ENCODE peak calls at places on chromosomes 6 and 20, in six cellular contexts. D is heart right ventricle, R is brain microvascular endothelial cell, U is K562, O is IMR-90, K is body of pancreas. I is an unnamed sample.

GRCh38 chr6:25484900-25485299 is 167.1 kb upstream of the SCGN start:
- DNase-seq in R (no peak), D (no peak), O (no peak), K (no peak), U (no peak), I (no peak)

GRCh38 chr6:42300701-42301100 is 83.0 kb upstream of the MRPS10 start:
- DNase-seq in O (no peak), D (no peak), R (no peak), U (no peak), K (no peak), I (no peak)

GRCh38 chr20:47785321-47785899 is at the start of gene SULF2:
- DNase-seq in O (no peak), K (peak), D (peak), R (no peak), U (no peak), I (no peak)

GRCh38 chr20:29410805-29411457 is 1846.5 kb upstream of the DEFB115 start:
- DNase-seq in K (no peak), D (no peak), O (no peak), U (no peak), R (no peak), I (no peak)

GRCh38 chr20:20439602-20440001 is 71.7 kb downstream of the INSM1 start:
- DNase-seq in K (no peak), O (no peak), U (no peak), R (no peak), D (no peak), I (no peak)

GRCh38 chr20:50628326-50628725 is 63.0 kb downstream of the RIPOR3 start:
- DNase-seq in O (no peak), R (no peak), K (peak), D (no peak), U (no peak), I (no peak)

GRCh38 chr20:48238326-48238725 is 453.0 kb upstream of the SULF2 start:
- DNase-seq in K (no peak), O (peak), R (peak), U (no peak), D (no peak), I (no peak)

GRCh38 chr6:169807699-169808607 is 56.5 kb downstream of the ERMARD start:
- DNase-seq in U (no peak), O (no peak), D (no peak), K (no peak), R (no peak), I (no peak)

GRCh38 chr6:129635396-129636164 is 74.4 kb downstream of the ARHGAP18 start:
- DNase-seq in K (no peak), D (no peak), O (peak), U (no peak), R (no peak), I (no peak)

GRCh38 chr6:46042355-46042999 is 26.8 kb upstream of the CLIC5 start:
- DNase-seq in U (peak), R (peak), D (no peak), O (peak), K (peak), I (peak)

GRCh38 chr6:116034327-116034726 is 26.4 kb downstream of the FRK start:
- DNase-seq in R (peak), U (no peak), D (no peak), K (no peak), O (peak), I (no peak)

GRCh38 chr6:11722805-11723631 is 55.6 kb downstream of the ADTRP start:
- DNase-seq in U (no peak), K (no peak), D (no peak), O (no peak), R (no peak), I (no peak)

GRCh38 chr6:11718031-11718430 is 60.6 kb downstream of the ADTRP start:
- DNase-seq in R (no peak), D (no peak), K (no peak), U (no peak), O (no peak), I (no peak)

GRCh38 chr6:11718461-11718860 is 60.1 kb downstream of the ADTRP start:
- DNase-seq in K (no peak), R (no peak), U (no peak), D (no peak), O (peak), I (no peak)

GRCh38 chr6:11727356-11727755 is 51.2 kb downstream of the ADTRP start:
- DNase-seq in O (peak), U (no peak), K (no peak), R (no peak), D (no peak), I (no peak)

DNA sequence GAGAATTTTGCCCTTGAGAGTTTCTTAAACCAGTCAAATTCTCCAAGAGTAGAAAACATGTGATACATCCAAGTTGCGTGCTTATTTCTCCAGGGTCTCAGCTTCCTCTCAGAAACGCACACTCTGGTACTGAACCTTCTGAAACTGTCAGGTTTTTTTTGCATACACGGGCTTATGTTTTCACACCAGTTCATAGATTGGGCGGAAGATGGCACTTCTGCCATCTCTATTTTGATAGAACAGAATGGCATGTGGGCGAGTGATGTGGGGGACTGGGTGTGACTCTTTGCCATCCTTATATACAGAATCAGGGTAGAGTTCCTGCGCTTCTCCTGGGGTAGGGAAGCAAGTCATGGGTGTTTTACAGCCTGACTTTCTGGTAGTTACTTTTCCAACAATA is 56.4 kb downstream of the ADTRP start:
- DNase-seq in R (no peak), D (no peak), U (no peak), K (no peak), O (no peak), I (no peak)
- H3K4me3 ChIP-seq in R (no peak), D (no peak), U (no peak), K (no peak), O (no peak), I (no peak)

DNA sequence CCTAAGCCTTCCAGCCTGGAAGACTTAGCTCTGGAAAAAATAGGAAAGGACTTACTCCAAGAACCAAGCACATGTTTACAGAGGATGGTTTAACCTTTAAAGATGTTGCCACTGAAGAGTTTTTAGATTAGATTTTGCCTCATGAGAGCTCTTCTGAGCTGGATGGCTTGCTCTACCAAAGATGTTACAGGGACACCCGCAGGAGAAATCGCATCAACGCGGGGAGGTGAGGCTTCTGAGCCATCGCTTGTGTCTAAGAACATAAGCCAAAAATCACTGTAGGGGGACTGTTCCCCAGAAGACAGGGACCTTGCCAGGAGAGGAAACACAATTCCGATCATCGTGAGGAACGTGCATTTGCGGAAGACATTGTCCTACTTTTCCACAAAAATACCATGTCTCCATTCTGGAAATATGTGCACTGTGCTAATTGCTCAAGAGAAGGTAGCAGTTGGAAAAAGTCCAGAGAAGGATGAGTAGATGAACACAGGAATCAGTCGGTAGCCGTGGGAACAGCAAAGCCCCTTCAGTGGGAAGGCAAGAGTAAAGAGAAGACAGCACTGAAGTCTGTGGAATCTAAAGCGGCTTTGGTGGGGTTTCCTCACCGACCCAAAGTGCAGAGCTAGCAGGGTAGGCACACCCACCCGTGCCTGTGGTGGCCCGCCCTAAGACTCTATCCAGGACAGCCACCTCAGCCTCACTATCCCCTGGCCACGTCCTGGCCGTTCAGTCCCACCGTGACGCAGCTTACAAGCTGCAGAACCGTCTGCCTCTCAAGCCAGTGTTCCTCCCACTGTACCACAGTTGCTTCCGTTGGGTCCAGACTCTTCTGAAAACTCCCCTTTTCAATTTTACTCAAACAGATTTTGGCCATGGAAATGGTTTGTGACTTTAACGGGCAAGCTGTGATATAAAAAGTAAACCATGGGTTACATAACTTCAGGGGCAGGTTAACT is 334.8 kb downstream of the NRN1 start:
- DNase-seq in R (no peak), U (no peak), D (no peak), O (no peak), K (no peak), I (no peak)
- H3K4me3 ChIP-seq in R (no peak), U (no peak), D (no peak), O (no peak), K (no peak), I (no peak)

DNA sequence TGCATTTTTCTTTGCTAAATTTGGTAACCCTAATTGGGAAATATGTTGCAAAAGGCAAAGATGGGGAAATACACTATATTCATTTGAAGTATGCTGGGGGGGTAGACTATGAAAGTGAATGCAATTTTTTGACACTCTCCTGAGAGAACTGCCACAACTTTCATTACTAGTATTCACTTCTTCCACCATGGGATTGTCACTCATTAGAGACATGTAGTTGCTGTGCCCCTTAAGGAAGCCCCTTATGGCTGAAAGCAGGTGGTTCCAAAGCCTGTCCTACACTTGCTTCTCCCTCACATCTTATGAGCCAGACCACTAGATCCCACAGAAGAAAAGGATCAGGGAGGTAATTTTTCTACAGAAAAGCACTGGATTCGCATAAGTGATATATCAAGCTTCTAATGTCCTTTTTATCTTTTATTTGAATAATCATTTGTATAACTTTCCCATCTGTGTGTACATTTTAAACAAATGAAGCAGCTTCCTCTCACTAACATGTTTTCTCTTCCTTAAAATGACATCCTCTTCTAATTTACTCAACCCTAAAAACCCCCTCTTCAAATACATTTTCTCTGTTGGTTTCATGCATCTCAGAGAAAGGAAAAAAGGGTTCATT is 83.8 kb downstream of the GCLC start:
- DNase-seq in K (no peak), U (no peak), D (no peak), R (no peak), O (no peak), I (no peak)
- H3K4me3 ChIP-seq in K (no peak), U (no peak), D (no peak), R (no peak), O (no peak), I (no peak)

DNA sequence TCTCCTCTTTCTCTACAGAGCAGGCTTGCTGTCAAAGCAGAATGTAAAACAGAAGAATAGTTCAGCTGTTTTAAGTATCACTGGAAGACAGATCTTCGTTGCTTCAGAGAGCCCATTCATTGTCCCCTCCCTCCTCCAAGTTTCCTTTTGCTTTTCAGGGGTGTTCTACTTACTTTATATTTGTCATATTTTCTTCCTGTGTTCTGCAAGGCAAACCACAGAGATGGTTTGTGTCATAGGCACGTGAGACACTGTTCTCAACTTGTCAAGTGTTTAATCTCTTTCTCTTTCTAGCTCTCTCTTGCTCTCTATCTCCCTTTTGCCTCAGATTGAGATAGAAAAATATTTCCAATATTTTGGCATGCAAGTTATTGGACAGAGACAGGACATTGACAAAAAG is 228.9 kb upstream of the DEFB112 start:
- DNase-seq in D (no peak), R (no peak), U (no peak), K (no peak), O (no peak), I (no peak)
- H3K4me3 ChIP-seq in D (no peak), R (no peak), U (no peak), K (no peak), O (no peak), I (no peak)

GRCh38 chr20:37189617-37190016 is 10.3 kb upstream of the MROH8 start:
- DNase-seq in R (no peak), K (no peak), O (no peak), D (no peak), U (no peak), I (no peak)
- H3K4me3 ChIP-seq in R (no peak), K (no peak), O (no peak), D (no peak), U (no peak), I (no peak)

GRCh38 chr6:147522597-147522996 is 14.1 kb downstream of the SAMD5 start:
- DNase-seq in U (no peak), O (no peak), R (no peak), D (no peak), K (no peak), I (no peak)
- H3K4me3 ChIP-seq in U (no peak), O (no peak), R (no peak), D (no peak), K (no peak), I (no peak)

GRCh38 chr20:2297352-2297717 is 1.5 kb downstream of the TGM3 start:
- DNase-seq in K (peak), O (no peak), U (no peak), R (no peak), D (no peak), I (no peak)
- H3K4me3 ChIP-seq in K (no peak), O (no peak), U (no peak), R (no peak), D (no peak), I (no peak)

DNA sequence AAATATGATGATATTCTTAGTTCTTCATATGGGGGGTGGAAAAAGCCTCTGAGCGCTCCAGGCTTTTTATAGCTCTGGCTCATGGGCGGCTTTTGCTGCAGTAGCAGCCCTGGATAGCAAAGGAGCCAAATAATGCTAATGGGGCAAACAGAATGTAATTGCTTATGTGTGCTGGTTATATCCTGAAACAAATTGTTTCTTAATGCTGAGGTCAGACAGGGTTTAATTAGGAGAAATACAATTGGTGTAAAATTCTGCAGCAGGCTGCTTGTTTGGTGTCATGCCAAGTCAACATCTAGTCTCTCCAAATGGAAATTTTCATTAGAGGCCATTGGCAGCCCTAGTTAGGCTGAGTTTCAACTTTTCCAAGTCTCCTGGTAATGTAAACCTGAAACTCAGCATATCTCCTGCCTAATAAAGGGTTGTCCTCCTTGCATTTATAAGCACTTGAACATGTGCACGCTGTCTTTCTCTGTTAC is 530.1 kb upstream of the NOX3 start:
- DNase-seq in K (no peak), D (no peak), R (no peak), O (no peak), U (no peak), I (peak)
- H3K4me3 ChIP-seq in K (no peak), D (no peak), R (no peak), O (no peak), U (no peak), I (no peak)

GRCh38 chr6:22249646-22250045 is 47.2 kb downstream of the PRL start:
- DNase-seq in R (no peak), O (no peak), K (no peak), D (no peak), U (no peak), I (no peak)

GRCh38 chr6:22248513-22249308 is 48.1 kb downstream of the PRL start:
- DNase-seq in O (peak), D (no peak), R (peak), K (no peak), U (no peak), I (no peak)

GRCh38 chr6:22251331-22251730 is 45.5 kb downstream of the PRL start:
- DNase-seq in K (no peak), R (no peak), D (no peak), U (no peak), O (peak), I (no peak)

GRCh38 chr6:22247916-22248482 is 48.8 kb downstream of the PRL start:
- DNase-seq in K (no peak), U (no peak), D (no peak), O (no peak), R (no peak), I (no peak)

DNA sequence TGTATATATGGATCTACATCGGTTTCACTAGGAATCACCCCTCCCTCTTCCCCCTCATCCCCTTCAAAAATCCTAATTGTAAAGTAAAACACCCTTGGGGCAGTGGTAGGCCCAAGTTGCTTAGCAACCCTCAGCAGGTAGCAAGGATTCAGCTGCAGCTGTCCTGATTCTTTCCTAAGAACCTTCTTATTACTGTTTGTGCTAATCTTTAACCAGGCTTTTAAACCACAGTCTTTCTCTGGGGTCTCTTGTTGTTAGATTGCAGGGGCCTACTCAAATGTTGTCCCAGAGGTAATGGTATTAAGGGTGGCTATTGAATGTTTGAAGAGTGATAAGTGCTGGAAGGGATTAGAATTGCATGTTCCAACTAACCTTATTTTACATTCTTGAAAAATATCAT is 46.4 kb downstream of the PRL start:
- DNase-seq in O (no peak), R (no peak), U (no peak), K (no peak), D (no peak), I (no peak)
- H3K4me3 ChIP-seq in O (no peak), R (no peak), U (no peak), K (no peak), D (no peak), I (no peak)